ENCODE peak calls at places on chromosomes 11 and 22, in nine cellular contexts. Q is left lung, R is gastrocnemius medialis, A is brain microvascular endothelial cell, V is lung, O is HL-60, U is cardiac fibroblast, F is esophagus muscularis mucosa, N is SK-N-SH. K is an unnamed sample.

GRCh38 chr22:36277482-36278291 is 24.8 kb downstream of the APOL1 start:
- DNase-seq in Q (no peak), R (peak), A (no peak), V (peak), O (no peak), U (peak), F (no peak), N (peak), K (peak)

GRCh38 chr11:62931501-62932278 is 10.5 kb upstream of the CHRM1 start:
- DNase-seq in Q (no peak), R (no peak), A (no peak), V (no peak), O (no peak), U (no peak), F (no peak), N (no peak), K (no peak)

GRCh38 chr11:9895016-9895415 is 231.1 kb downstream of the SWAP70 start:
- DNase-seq in Q (no peak), R (no peak), A (no peak), V (no peak), O (no peak), U (peak), F (no peak), N (no peak), K (peak)

GRCh38 chr11:6608011-6608410 is 4.0 kb downstream of the TAF10 start:
- DNase-seq in Q (no peak), R (no peak), A (no peak), V (peak), O (no peak), U (no peak), F (no peak), N (no peak), K (no peak)

GRCh38 chr11:46064221-46064620 is 57.0 kb downstream of the PHF21A start:
- DNase-seq in Q (no peak), R (no peak), A (no peak), V (no peak), O (no peak), U (no peak), F (no peak), N (no peak), K (no peak)

GRCh38 chr11:19072464-19072863 is 11.9 kb upstream of the MRGPRX2 start:
- DNase-seq in Q (no peak), R (no peak), A (no peak), V (no peak), O (no peak), U (no peak), F (no peak), N (no peak), K (no peak)

GRCh38 chr22:17266261-17266971 is 47.2 kb upstream of the ADA2 start:
- DNase-seq in Q (no peak), R (peak), A (no peak), V (no peak), O (no peak), U (no peak), F (no peak), N (no peak), K (peak)

GRCh38 chr11:35029979-35030378 is 109.0 kb upstream of the CD44 start:
- DNase-seq in Q (no peak), R (no peak), A (peak), V (no peak), O (no peak), U (peak), F (no peak), N (no peak), K (peak)

GRCh38 chr11:78011301-78011700 is 11.8 kb downstream of the KCTD14 start:
- DNase-seq in Q (no peak), R (no peak), A (no peak), V (no peak), O (no peak), U (no peak), F (no peak), N (no peak), K (no peak)

GRCh38 chr22:27642104-27642800 is 159.3 kb downstream of the MN1 start:
- DNase-seq in Q (no peak), R (peak), A (no peak), V (no peak), O (no peak), U (no peak), F (no peak), N (peak), K (no peak)

GRCh38 chr11:126585388-126586302 is 230.2 kb downstream of the ST3GAL4 start:
- DNase-seq in Q (peak), R (peak), A (peak), V (peak), O (no peak), U (peak), F (peak), N (peak), K (peak)

GRCh38 chr11:80860632-80861031 is 1419.8 kb upstream of the TENM4 start:
- DNase-seq in Q (no peak), R (no peak), A (peak), V (no peak), O (no peak), U (peak), F (no peak), N (no peak), K (peak)

GRCh38 chr11:117703209-117703608 is 93.8 kb downstream of the DSCAML1 start:
- DNase-seq in Q (no peak), R (no peak), A (no peak), V (no peak), O (no peak), U (no peak), F (no peak), N (no peak), K (no peak)
- TF ChIP-seq CTCF in Q (no peak), R (no peak), A (no peak), V (no peak), O (no peak), U (no peak), F (no peak), N (no peak), K (no peak)

GRCh38 chr11:64253043-64253442 is 1.7 kb downstream of the PLCB3 start:
- DNase-seq in Q (no peak), R (no peak), A (no peak), V (no peak), O (no peak), U (no peak), F (no peak), N (no peak), K (no peak)
- H3K4me3 ChIP-seq in Q (peak), R (no peak), A (peak), V (no peak), O (peak), U (peak), F (peak), N (peak), K (no peak)

GRCh38 chr11:68271023-68271780 is 571 bp downstream of the C11orf24 start:
- DNase-seq in Q (peak), R (peak), A (peak), V (peak), O (peak), U (peak), F (no peak), N (peak), K (peak)
- TF ChIP-seq CTCF in Q (peak), R (no peak), A (peak), V (no peak), O (peak), U (peak), F (no peak), N (peak), K (peak)

GRCh38 chr11:69983897-69984438 is 94.1 kb upstream of the ANO1 start:
- DNase-seq in Q (no peak), R (no peak), A (no peak), V (no peak), O (no peak), U (no peak), F (no peak), N (no peak), K (no peak)

GRCh38 chr11:69984457-69985261 is 93.5 kb upstream of the ANO1 start:
- DNase-seq in Q (no peak), R (no peak), A (no peak), V (no peak), O (no peak), U (no peak), F (no peak), N (no peak), K (no peak)

GRCh38 chr11:69985331-69985653 is 92.8 kb upstream of the ANO1 start:
- DNase-seq in Q (no peak), R (no peak), A (no peak), V (no peak), O (no peak), U (no peak), F (no peak), N (peak), K (no peak)

GRCh38 chr11:69985654-69986420 is 92.3 kb upstream of the ANO1 start:
- DNase-seq in Q (no peak), R (no peak), A (no peak), V (no peak), O (no peak), U (no peak), F (no peak), N (peak), K (no peak)

GRCh38 chr11:69986421-69987229 is 91.5 kb upstream of the ANO1 start:
- DNase-seq in Q (no peak), R (no peak), A (no peak), V (no peak), O (no peak), U (no peak), F (no peak), N (no peak), K (no peak)
- H3K4me3 ChIP-seq in Q (peak), R (peak), A (no peak), V (no peak), O (no peak), U (no peak), F (peak), N (no peak), K (no peak)

DNA sequence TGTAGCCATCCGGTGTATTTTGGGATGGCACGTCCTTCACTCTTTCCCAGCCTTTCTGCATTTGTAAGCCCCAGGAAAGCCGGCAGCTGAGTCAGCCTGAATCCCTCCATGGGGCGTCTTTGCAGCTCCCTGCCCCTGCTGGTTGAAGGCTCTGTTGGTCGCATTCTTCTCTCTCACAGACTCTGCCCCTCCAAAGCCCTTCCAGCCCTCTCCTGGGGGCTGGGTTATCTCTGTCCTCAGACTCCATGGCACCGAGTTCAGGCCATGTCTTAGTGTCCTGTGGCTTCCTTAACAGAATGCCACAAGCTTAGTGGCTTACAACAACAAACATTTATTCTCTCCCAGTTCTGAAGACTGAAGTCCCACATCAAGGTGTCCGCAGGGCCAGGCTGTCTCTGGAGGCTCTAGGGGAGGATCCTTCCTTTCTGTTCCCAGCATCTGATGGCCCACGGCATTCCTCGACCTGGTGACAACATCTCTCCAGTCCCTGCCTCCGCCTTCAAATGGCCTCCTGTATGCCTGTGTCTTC is 62.2 kb downstream of the BCR start:
- DNase-seq in Q (no peak), R (no peak), A (peak), V (no peak), O (no peak), U (no peak), F (no peak), N (no peak), K (peak)
- TF ChIP-seq CTCF in Q (no peak), R (no peak), A (peak), V (no peak), O (no peak), U (no peak), F (no peak), N (no peak), K (peak)

GRCh38 chr11:2305140-2305861 is 3.5 kb downstream of the TSPAN32 start:
- DNase-seq in Q (peak), R (peak), A (peak), V (peak), O (no peak), U (peak), F (no peak), N (peak), K (peak)
- H3K4me3 ChIP-seq in Q (no peak), R (no peak), A (no peak), V (no peak), O (peak), U (no peak), F (peak), N (peak), K (no peak)

GRCh38 chr22:43136255-43136654 is 6.9 kb downstream of the MCAT start:
- DNase-seq in Q (no peak), R (no peak), A (no peak), V (no peak), O (no peak), U (peak), F (no peak), N (peak), K (peak)
- TF ChIP-seq CTCF in Q (peak), R (peak), A (peak), V (peak), O (peak), U (peak), F (no peak), N (peak), K (peak)

K was measured in choroid plexus epithelial cell.